ENCODE peak calls at places on chromosome 9, in six cellular contexts. One of them, this sample, is unnamed.

GRCh38 chr9:98215821-98216220 is 23.4 kb upstream of the CORO2A start:
- DNase-seq in fibroblast of lung: no peak
- DNase-seq in uterus: no peak
- DNase-seq in fibroblast of pulmonary artery: peak
- DNase-seq in GM23248: peak
- DNase-seq in choroid plexus epithelial cell: no peak
- DNase-seq in this sample: no peak

GRCh38 chr9:117763314-117763713 is 59.1 kb downstream of the TLR4 start:
- DNase-seq in fibroblast of lung: peak
- DNase-seq in uterus: no peak
- DNase-seq in fibroblast of pulmonary artery: peak
- DNase-seq in GM23248: peak
- DNase-seq in choroid plexus epithelial cell: peak
- DNase-seq in this sample: peak

GRCh38 chr9:104810421-104811339 is 46.8 kb downstream of the NIPSNAP3B start:
- DNase-seq in fibroblast of lung: peak
- DNase-seq in uterus: no peak
- DNase-seq in fibroblast of pulmonary artery: peak
- DNase-seq in GM23248: peak
- DNase-seq in choroid plexus epithelial cell: peak
- DNase-seq in this sample: peak

GRCh38 chr9:89426389-89426961 is 71.4 kb downstream of the SEMA4D start:
- DNase-seq in fibroblast of lung: no peak
- DNase-seq in uterus: no peak
- DNase-seq in fibroblast of pulmonary artery: no peak
- DNase-seq in GM23248: no peak
- DNase-seq in choroid plexus epithelial cell: no peak
- DNase-seq in this sample: no peak

GRCh38 chr9:92716557-92716956 is 46.6 kb upstream of the IPPK start:
- DNase-seq in fibroblast of lung: peak
- DNase-seq in uterus: peak
- DNase-seq in fibroblast of pulmonary artery: peak
- DNase-seq in GM23248: peak
- DNase-seq in choroid plexus epithelial cell: peak
- DNase-seq in this sample: no peak

GRCh38 chr9:110153431-110153830 is 54.5 kb downstream of the C9orf152 start:
- DNase-seq in fibroblast of lung: no peak
- DNase-seq in uterus: no peak
- DNase-seq in fibroblast of pulmonary artery: no peak
- DNase-seq in GM23248: peak
- DNase-seq in choroid plexus epithelial cell: peak
- DNase-seq in this sample: no peak

GRCh38 chr9:14437336-14438231 is 123.6 kb upstream of the NFIB start:
- DNase-seq in fibroblast of lung: no peak
- DNase-seq in uterus: peak
- DNase-seq in fibroblast of pulmonary artery: peak
- DNase-seq in GM23248: no peak
- DNase-seq in choroid plexus epithelial cell: no peak
- DNase-seq in this sample: no peak

GRCh38 chr9:21506910-21507795 is 25.0 kb upstream of the IFNE start:
- DNase-seq in fibroblast of lung: peak
- DNase-seq in uterus: no peak
- DNase-seq in fibroblast of pulmonary artery: peak
- DNase-seq in GM23248: peak
- DNase-seq in choroid plexus epithelial cell: peak
- DNase-seq in this sample: peak

GRCh38 chr9:19517202-19517942 is 108.6 kb downstream of the ACER2 start:
- DNase-seq in fibroblast of lung: no peak
- DNase-seq in uterus: no peak
- DNase-seq in fibroblast of pulmonary artery: peak
- DNase-seq in GM23248: no peak
- DNase-seq in choroid plexus epithelial cell: no peak
- DNase-seq in this sample: no peak

GRCh38 chr9:88388886-88389617 is 808 bp downstream of the SPIN1 start:
- DNase-seq in fibroblast of lung: peak
- DNase-seq in uterus: peak
- DNase-seq in fibroblast of pulmonary artery: peak
- DNase-seq in GM23248: peak
- DNase-seq in choroid plexus epithelial cell: peak
- DNase-seq in this sample: no peak

GRCh38 chr9:14343948-14344547 is 30.1 kb upstream of the NFIB start:
- DNase-seq in fibroblast of lung: no peak
- DNase-seq in uterus: no peak
- DNase-seq in fibroblast of pulmonary artery: no peak
- DNase-seq in GM23248: no peak
- DNase-seq in choroid plexus epithelial cell: no peak
- DNase-seq in this sample: no peak

GRCh38 chr9:107051392-107051791 is 188.4 kb downstream of the ZNF462 start:
- DNase-seq in fibroblast of lung: peak
- DNase-seq in uterus: no peak
- DNase-seq in fibroblast of pulmonary artery: no peak
- DNase-seq in GM23248: no peak
- DNase-seq in choroid plexus epithelial cell: no peak
- DNase-seq in this sample: no peak

GRCh38 chr9:125238127-125238914 is 2.8 kb downstream of the HSPA5 start:
- DNase-seq in fibroblast of lung: no peak
- DNase-seq in uterus: no peak
- DNase-seq in fibroblast of pulmonary artery: no peak
- DNase-seq in GM23248: peak
- DNase-seq in choroid plexus epithelial cell: no peak
- DNase-seq in this sample: no peak

GRCh38 chr9:107368696-107369095 is 85.6 kb downstream of the RAD23B start:
- DNase-seq in fibroblast of lung: no peak
- DNase-seq in uterus: no peak
- DNase-seq in fibroblast of pulmonary artery: peak
- DNase-seq in GM23248: no peak
- DNase-seq in choroid plexus epithelial cell: no peak
- DNase-seq in this sample: peak

GRCh38 chr9:31776471-31776870 is 608.0 kb upstream of the ACO1 start:
- DNase-seq in fibroblast of lung: no peak
- DNase-seq in uterus: peak
- DNase-seq in fibroblast of pulmonary artery: peak
- DNase-seq in GM23248: no peak
- DNase-seq in choroid plexus epithelial cell: no peak
- DNase-seq in this sample: peak

GRCh38 chr9:3775968-3776367 is 250.2 kb upstream of the RFX3 start:
- DNase-seq in fibroblast of lung: no peak
- DNase-seq in uterus: no peak
- DNase-seq in fibroblast of pulmonary artery: no peak
- DNase-seq in GM23248: no peak
- DNase-seq in choroid plexus epithelial cell: no peak
- DNase-seq in this sample: no peak

GRCh38 chr9:90832251-90832650 is 30.6 kb downstream of the SYK start:
- DNase-seq in fibroblast of lung: no peak
- DNase-seq in uterus: no peak
- DNase-seq in fibroblast of pulmonary artery: no peak
- DNase-seq in GM23248: no peak
- DNase-seq in choroid plexus epithelial cell: no peak
- DNase-seq in this sample: no peak

GRCh38 chr9:126702501-126703329 is 89.0 kb downstream of the LMX1B start:
- DNase-seq in fibroblast of lung: no peak
- DNase-seq in uterus: no peak
- DNase-seq in fibroblast of pulmonary artery: no peak
- DNase-seq in GM23248: peak
- DNase-seq in choroid plexus epithelial cell: no peak
- DNase-seq in this sample: peak

GRCh38 chr9:137406876-137407589 is 15.9 kb downstream of the EXD3 start:
- DNase-seq in fibroblast of lung: peak
- DNase-seq in uterus: no peak
- DNase-seq in fibroblast of pulmonary artery: peak
- DNase-seq in GM23248: peak
- DNase-seq in choroid plexus epithelial cell: peak
- DNase-seq in this sample: no peak

GRCh38 chr9:69136781-69137180 is 37.3 kb upstream of the TJP2 start:
- DNase-seq in fibroblast of lung: peak
- DNase-seq in uterus: no peak
- DNase-seq in fibroblast of pulmonary artery: no peak
- DNase-seq in GM23248: no peak
- DNase-seq in choroid plexus epithelial cell: no peak
- DNase-seq in this sample: no peak

GRCh38 chr9:2227468-2227867 is 212.3 kb downstream of the SMARCA2 start:
- DNase-seq in fibroblast of lung: peak
- DNase-seq in uterus: peak
- DNase-seq in fibroblast of pulmonary artery: peak
- DNase-seq in GM23248: peak
- DNase-seq in choroid plexus epithelial cell: no peak
- DNase-seq in this sample: no peak

GRCh38 chr9:104900871-104901270 is 27.1 kb downstream of the ABCA1 start:
- DNase-seq in fibroblast of lung: no peak
- DNase-seq in uterus: no peak
- DNase-seq in fibroblast of pulmonary artery: no peak
- DNase-seq in GM23248: no peak
- DNase-seq in choroid plexus epithelial cell: peak
- DNase-seq in this sample: no peak

GRCh38 chr9:5499157-5499556 is 11.2 kb upstream of the PDCD1LG2 start:
- DNase-seq in fibroblast of lung: no peak
- DNase-seq in uterus: no peak
- DNase-seq in fibroblast of pulmonary artery: no peak
- DNase-seq in GM23248: no peak
- DNase-seq in choroid plexus epithelial cell: no peak
- DNase-seq in this sample: no peak
- H3K4me3 ChIP-seq in fibroblast of lung: no peak
- H3K4me3 ChIP-seq in uterus: no peak
- H3K4me3 ChIP-seq in fibroblast of pulmonary artery: no peak
- H3K4me3 ChIP-seq in GM23248: no peak
- H3K4me3 ChIP-seq in choroid plexus epithelial cell: no peak
- H3K4me3 ChIP-seq in this sample: no peak

GRCh38 chr9:81737871-81738507 is 48.6 kb upstream of the TLE1 start:
- DNase-seq in fibroblast of lung: peak
- DNase-seq in uterus: no peak
- DNase-seq in fibroblast of pulmonary artery: peak
- DNase-seq in GM23248: peak
- DNase-seq in choroid plexus epithelial cell: peak
- DNase-seq in this sample: peak
- H3K4me3 ChIP-seq in fibroblast of lung: no peak
- H3K4me3 ChIP-seq in uterus: no peak
- H3K4me3 ChIP-seq in fibroblast of pulmonary artery: no peak
- H3K4me3 ChIP-seq in GM23248: peak
- H3K4me3 ChIP-seq in choroid plexus epithelial cell: no peak
- H3K4me3 ChIP-seq in this sample: no peak

GRCh38 chr9:708556-709432 is 132.7 kb upstream of the DMRT1 start:
- DNase-seq in fibroblast of lung: no peak
- DNase-seq in uterus: no peak
- DNase-seq in fibroblast of pulmonary artery: no peak
- DNase-seq in GM23248: peak
- DNase-seq in choroid plexus epithelial cell: no peak
- DNase-seq in this sample: no peak

GRCh38 chr9:710951-711745 is 130.3 kb upstream of the DMRT1 start:
- DNase-seq in fibroblast of lung: no peak
- DNase-seq in uterus: no peak
- DNase-seq in fibroblast of pulmonary artery: no peak
- DNase-seq in GM23248: no peak
- DNase-seq in choroid plexus epithelial cell: no peak
- DNase-seq in this sample: no peak

GRCh38 chr9:706606-707451 is 134.7 kb upstream of the DMRT1 start:
- DNase-seq in fibroblast of lung: peak
- DNase-seq in uterus: peak
- DNase-seq in fibroblast of pulmonary artery: peak
- DNase-seq in GM23248: peak
- DNase-seq in choroid plexus epithelial cell: peak
- DNase-seq in this sample: no peak

GRCh38 chr9:706073-706472 is 135.4 kb upstream of the DMRT1 start:
- DNase-seq in fibroblast of lung: no peak
- DNase-seq in uterus: no peak
- DNase-seq in fibroblast of pulmonary artery: no peak
- DNase-seq in GM23248: peak
- DNase-seq in choroid plexus epithelial cell: no peak
- DNase-seq in this sample: no peak

GRCh38 chr9:708182-708555 is 133.3 kb upstream of the DMRT1 start:
- DNase-seq in fibroblast of lung: no peak
- DNase-seq in uterus: no peak
- DNase-seq in fibroblast of pulmonary artery: no peak
- DNase-seq in GM23248: peak
- DNase-seq in choroid plexus epithelial cell: peak
- DNase-seq in this sample: no peak
- H3K4me3 ChIP-seq in fibroblast of lung: peak
- H3K4me3 ChIP-seq in uterus: peak
- H3K4me3 ChIP-seq in fibroblast of pulmonary artery: peak
- H3K4me3 ChIP-seq in GM23248: peak
- H3K4me3 ChIP-seq in choroid plexus epithelial cell: peak
- H3K4me3 ChIP-seq in this sample: peak

DNA sequence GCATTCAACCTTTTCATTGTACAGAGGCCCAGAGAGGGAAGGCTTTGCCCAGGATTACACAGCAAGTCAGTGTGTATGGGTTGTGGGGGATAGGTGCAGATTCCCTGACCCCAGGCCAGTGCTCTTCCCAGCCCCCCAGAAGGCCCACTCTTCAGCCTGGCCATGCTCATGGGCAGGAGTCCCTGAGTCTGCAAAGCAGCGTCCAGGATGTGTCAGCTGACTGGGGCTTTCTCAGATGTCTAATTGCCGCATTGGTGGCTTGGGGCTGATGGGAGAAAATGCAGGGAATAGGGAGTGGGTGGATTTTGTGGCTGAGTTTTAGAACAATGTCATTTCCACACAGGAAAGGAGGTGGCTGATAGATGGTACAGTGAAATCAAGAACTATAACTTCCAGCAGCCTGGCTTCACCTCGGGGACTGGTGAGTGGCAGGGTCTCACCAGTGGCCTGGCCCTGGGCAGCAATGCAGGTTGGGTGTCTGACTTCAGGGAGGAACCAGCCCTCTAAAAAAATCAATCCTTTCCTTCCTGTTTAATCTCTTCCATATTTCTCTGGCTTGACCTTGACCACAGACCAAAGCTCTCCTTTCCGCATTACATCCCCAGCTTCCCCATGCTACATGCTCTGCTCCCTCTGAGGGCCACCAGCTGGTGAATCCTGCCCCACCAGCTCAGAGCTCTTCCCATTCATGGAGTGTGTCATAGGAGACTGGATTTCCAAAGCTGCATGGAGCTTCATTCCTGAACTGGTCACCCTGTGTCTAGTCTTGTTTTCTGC is 14.2 kb downstream of the GLIPR2 start:
- DNase-seq in fibroblast of lung: peak
- DNase-seq in uterus: no peak
- DNase-seq in fibroblast of pulmonary artery: peak
- DNase-seq in GM23248: peak
- DNase-seq in choroid plexus epithelial cell: no peak
- DNase-seq in this sample: no peak
- H3K4me3 ChIP-seq in fibroblast of lung: no peak
- H3K4me3 ChIP-seq in uterus: no peak
- H3K4me3 ChIP-seq in fibroblast of pulmonary artery: no peak
- H3K4me3 ChIP-seq in GM23248: no peak
- H3K4me3 ChIP-seq in choroid plexus epithelial cell: no peak
- H3K4me3 ChIP-seq in this sample: no peak

DNA sequence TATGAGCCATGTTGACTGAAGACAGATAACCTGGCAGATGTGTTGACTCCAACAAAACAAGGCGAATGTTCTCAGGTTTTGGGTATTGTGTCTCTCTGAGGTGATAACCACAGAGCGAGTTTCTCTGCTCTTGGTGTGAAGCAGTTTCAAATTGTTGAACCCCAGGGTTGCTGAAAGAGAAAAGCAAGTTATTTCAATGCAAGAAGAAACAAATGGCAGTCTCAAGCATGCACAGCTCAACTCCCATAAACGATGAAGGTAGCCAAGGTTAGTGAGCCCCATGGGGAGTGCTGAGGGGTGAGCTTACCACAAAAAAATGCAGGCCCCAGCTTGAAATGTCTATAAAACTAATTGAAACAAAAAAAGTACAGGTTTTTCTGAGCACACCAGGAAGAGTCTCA is 220.8 kb upstream of the DAPK1 start:
- DNase-seq in fibroblast of lung: peak
- DNase-seq in uterus: no peak
- DNase-seq in fibroblast of pulmonary artery: peak
- DNase-seq in GM23248: peak
- DNase-seq in choroid plexus epithelial cell: peak
- DNase-seq in this sample: no peak
- H3K4me3 ChIP-seq in fibroblast of lung: no peak
- H3K4me3 ChIP-seq in uterus: no peak
- H3K4me3 ChIP-seq in fibroblast of pulmonary artery: no peak
- H3K4me3 ChIP-seq in GM23248: peak
- H3K4me3 ChIP-seq in choroid plexus epithelial cell: no peak
- H3K4me3 ChIP-seq in this sample: no peak